ENCODE peak calls at places on chromosomes 16 and 17, in six cellular contexts. L, S, X, E, V and J are unnamed samples.

GRCh38 chr17:76005263-76006149 is 4.9 kb downstream of the CDK3 start:
- DNase-seq in E (peak; percentile 99), X (peak; percentile 56), L (no peak), S (peak; percentile 92), V (peak; percentile 82), J (peak; percentile 84)

GRCh38 chr17:40345161-40346034 is 19.1 kb downstream of the GJD3 start:
- DNase-seq in V (peak; percentile 84), L (no peak), S (peak; percentile 74), E (peak; percentile 87), X (no peak), J (peak; percentile 77)

GRCh38 chr16:84883301-84883700 is 63.5 kb downstream of the CRISPLD2 start:
- DNase-seq in L (no peak), X (no peak), S (no peak), V (no peak), E (no peak), J (no peak)

GRCh38 chr17:66893863-66894262 is 58.9 kb downstream of the CACNG5 start:
- DNase-seq in X (no peak), S (no peak), E (no peak), V (no peak), L (no peak), J (no peak)

GRCh38 chr17:40323731-40324650 is 15.0 kb downstream of the RARA start:
- DNase-seq in X (no peak), S (no peak), V (no peak), L (no peak), E (no peak), J (peak; percentile 54)

GRCh38 chr16:23832882-23833281 is 2.9 kb upstream of the PRKCB start:
- DNase-seq in L (no peak), V (no peak), X (no peak), E (no peak), S (no peak), J (no peak)

GRCh38 chr17:41520821-41521521 is 2.3 kb upstream of the KRT15 start:
- DNase-seq in S (peak; percentile 77), E (no peak), L (no peak), X (no peak), V (no peak), J (no peak)

GRCh38 chr17:47675380-47676198 is 18.4 kb upstream of the TBKBP1 start:
- DNase-seq in E (no peak), V (no peak), X (no peak), S (no peak), L (no peak), J (no peak)

GRCh38 chr17:66690166-66690565 is 144.8 kb upstream of the CACNG5 start:
- DNase-seq in S (no peak), X (no peak), V (no peak), L (no peak), E (no peak), J (no peak)

GRCh38 chr16:68732068-68732680 is 4.9 kb upstream of the CDH1 start:
- DNase-seq in S (peak; percentile 61), L (no peak), X (peak; percentile 60), V (peak; percentile 62), E (peak; percentile 63), J (no peak)

GRCh38 chr16:49116873-49117272 is 164.8 kb downstream of the CBLN1 start:
- DNase-seq in X (no peak), S (no peak), E (no peak), L (no peak), V (no peak), J (no peak)

GRCh38 chr17:34843682-34844081 is 117.6 kb downstream of the CCT6B start:
- DNase-seq in E (no peak), X (no peak), V (no peak), L (no peak), S (no peak), J (no peak)

GRCh38 chr17:48745381-48746275 is 17.1 kb upstream of the HOXB13 start:
- DNase-seq in V (no peak), L (no peak), E (no peak), X (no peak), S (no peak), J (no peak)

GRCh38 chr16:9047689-9048301 is 43.6 kb upstream of the HAPSTR1 start:
- DNase-seq in E (peak; percentile 50), X (peak; percentile 98), L (peak; percentile 62), S (no peak), V (peak; percentile 97), J (peak; percentile 95)

GRCh38 chr17:82520041-82520910 is 744 bp downstream of the FOXK2 start:
- DNase-seq in V (no peak), E (peak; percentile 58), S (peak; percentile 80), L (no peak), X (no peak), J (no peak)

GRCh38 chr16:86391486-86391885 is 118.8 kb upstream of the FOXF1 start:
- DNase-seq in X (no peak), L (no peak), E (no peak), S (no peak), V (no peak), J (no peak)

GRCh38 chr16:2035431-2036199 is 8.9 kb downstream of the NHERF2 start:
- DNase-seq in V (peak; percentile 84), L (no peak), E (peak; percentile 51), X (no peak), S (peak; percentile 66), J (peak; percentile 69)

GRCh38 chr16:81410643-81411235 is 33.9 kb upstream of the CMIP start:
- DNase-seq in V (no peak), S (no peak), E (no peak), X (no peak), L (no peak), J (no peak)

GRCh38 chr16:58853830-58854229 is 119.7 kb upstream of the GOT2 start:
- DNase-seq in E (no peak), S (no peak), V (no peak), X (no peak), L (no peak), J (no peak)

GRCh38 chr17:13029340-13029739 is 11.5 kb upstream of the ELAC2 start:
- DNase-seq in X (no peak), E (no peak), L (no peak), V (no peak), S (no peak), J (no peak)

GRCh38 chr17:14826361-14826760 is 438.8 kb downstream of the PMP22 start:
- DNase-seq in V (no peak), S (no peak), X (no peak), L (no peak), E (no peak), J (no peak)

GRCh38 chr17:29844339-29845048 is 85.5 kb downstream of the SSH2 start:
- DNase-seq in X (no peak), E (no peak), S (peak; percentile 41), L (no peak), V (no peak), J (no peak)

GRCh38 chr17:37774508-37774907 is 29.6 kb upstream of the HNF1B start:
- DNase-seq in S (no peak), L (peak; percentile 91), E (no peak), V (no peak), X (no peak), J (no peak)

GRCh38 chr17:31715436-31715835 is 143.6 kb downstream of the COPRS start:
- DNase-seq in X (no peak), V (no peak), E (peak; percentile 33), S (no peak), L (no peak), J (no peak)

GRCh38 chr17:17120294-17120693 is 78.0 kb downstream of the MPRIP start:
- DNase-seq in L (no peak), V (no peak), S (no peak), X (no peak), E (no peak), J (no peak)

GRCh38 chr17:79850571-79851460 is 11.6 kb upstream of the CBX4 start:
- DNase-seq in E (no peak), L (no peak), S (no peak), X (peak; percentile 91), V (no peak), J (no peak)
- TF ChIP-seq JUND in E (no peak), L (no peak), S (no peak), X (peak; percentile 96), V (no peak), J (no peak)

GRCh38 chr16:69942099-69942491 is 9.0 kb upstream of the CLEC18A start:
- DNase-seq in E (no peak), V (no peak), S (no peak), X (no peak), L (no peak), J (no peak)

GRCh38 chr16:69939821-69940585 is 11.1 kb upstream of the CLEC18A start:
- DNase-seq in S (no peak), X (no peak), L (no peak), E (no peak), V (no peak), J (no peak)

GRCh38 chr16:69942627-69943170 is 8.4 kb upstream of the CLEC18A start:
- DNase-seq in V (no peak), E (no peak), S (no peak), L (no peak), X (no peak), J (no peak)

GRCh38 chr16:69940676-69941075 is 10.5 kb upstream of the CLEC18A start:
- DNase-seq in S (no peak), V (no peak), E (no peak), L (no peak), X (no peak), J (no peak)

GRCh38 chr16:69941251-69942098 is 9.7 kb upstream of the CLEC18A start:
- DNase-seq in L (no peak), V (no peak), S (no peak), E (no peak), X (no peak), J (no peak)
- TF ChIP-seq JUND in L (no peak), V (no peak), S (no peak), E (no peak), X (no peak), J (no peak)

GRCh38 chr17:4942760-4943508 is 2.9 kb downstream of the RNF167 start:
- DNase-seq in S (no peak), L (no peak), X (no peak), V (no peak), E (no peak), J (no peak)
- TF ChIP-seq JUND in S (no peak), L (no peak), X (no peak), V (no peak), E (no peak), J (no peak)

GRCh38 chr16:528111-529011 is 849 bp downstream of the CAPN15 start:
- DNase-seq in E (no peak), L (no peak), S (peak; percentile 76), V (no peak), X (no peak), J (no peak)

GRCh38 chr16:526181-527014 is 1.1 kb upstream of the CAPN15 start:
- DNase-seq in X (no peak), S (no peak), V (no peak), E (no peak), L (no peak), J (no peak)

GRCh38 chr16:525520-526180 is 1.9 kb upstream of the CAPN15 start:
- DNase-seq in E (no peak), X (peak; percentile 57), S (no peak), V (no peak), L (peak; percentile 62), J (no peak)

GRCh38 chr16:529012-529575 is 1.6 kb downstream of the CAPN15 start:
- DNase-seq in L (no peak), S (no peak), X (no peak), E (no peak), V (no peak), J (no peak)

GRCh38 chr16:527015-527903 is at the start of gene CAPN15:
- DNase-seq in E (peak; percentile 94), X (peak; percentile 32), V (peak; percentile 76), L (peak; percentile 33), S (peak; percentile 93), J (peak; percentile 92)
- TF ChIP-seq JUND in E (no peak), X (no peak), V (no peak), L (no peak), S (no peak), J (no peak)

GRCh38 chr16:10428433-10429168 is 42.7 kb downstream of the ATF7IP2 start:
- DNase-seq in V (no peak), S (no peak), E (no peak), L (no peak), X (no peak), J (no peak)
- TF ChIP-seq JUND in V (no peak), S (no peak), E (no peak), L (no peak), X (no peak), J (no peak)